ENCODE peak calls at places on chromosomes 7 and 10, in six cellular contexts. One of them, this sample, is unnamed.

GRCh38 chr10:12022580-12023257 is 19.9 kb downstream of the UPF2 start:
- DNase-seq in H9: no peak
- DNase-seq in neuronal stem cell: no peak
- DNase-seq in IMR-90: no peak
- DNase-seq in mesendoderm: no peak
- DNase-seq in mesenchymal stem cell: no peak
- DNase-seq in this sample: no peak

GRCh38 chr7:107560898-107561516 is 2.7 kb downstream of the COG5 start:
- DNase-seq in mesendoderm: no peak
- DNase-seq in IMR-90: no peak
- DNase-seq in H9: no peak
- DNase-seq in mesenchymal stem cell: no peak
- DNase-seq in neuronal stem cell: no peak
- DNase-seq in this sample: no peak

GRCh38 chr10:63885159-63885558 is 364.0 kb downstream of the REEP3 start:
- DNase-seq in mesendoderm: no peak
- DNase-seq in IMR-90: no peak
- DNase-seq in neuronal stem cell: no peak
- DNase-seq in mesenchymal stem cell: no peak
- DNase-seq in H9: no peak
- DNase-seq in this sample: no peak

GRCh38 chr10:110420401-110421193 is 77.1 kb upstream of the DUSP5 start:
- DNase-seq in mesendoderm: no peak
- DNase-seq in neuronal stem cell: no peak
- DNase-seq in IMR-90: peak; percentile 61
- DNase-seq in mesenchymal stem cell: peak; percentile 65
- DNase-seq in H9: no peak
- DNase-seq in this sample: no peak

GRCh38 chr7:20834656-20835055 is 48.0 kb upstream of the SP8 start:
- DNase-seq in H9: no peak
- DNase-seq in IMR-90: no peak
- DNase-seq in mesenchymal stem cell: no peak
- DNase-seq in mesendoderm: peak; percentile 7
- DNase-seq in neuronal stem cell: no peak
- DNase-seq in this sample: no peak

GRCh38 chr7:70405241-70405640 is 726.7 kb upstream of the GALNT17 start:
- DNase-seq in mesendoderm: no peak
- DNase-seq in neuronal stem cell: no peak
- DNase-seq in IMR-90: no peak
- DNase-seq in H9: no peak
- DNase-seq in mesenchymal stem cell: no peak
- DNase-seq in this sample: no peak

GRCh38 chr7:22589641-22590141 is 89.7 kb upstream of the STEAP1B start:
- DNase-seq in neuronal stem cell: peak; percentile 14
- DNase-seq in IMR-90: peak; percentile 81
- DNase-seq in mesenchymal stem cell: peak; percentile 35
- DNase-seq in H9: no peak
- DNase-seq in mesendoderm: no peak
- DNase-seq in this sample: no peak

GRCh38 chr10:125448596-125448995 is 234.4 kb downstream of the TEX36 start:
- DNase-seq in mesenchymal stem cell: no peak
- DNase-seq in neuronal stem cell: peak; percentile 20
- DNase-seq in mesendoderm: peak; percentile 71
- DNase-seq in IMR-90: peak; percentile 4
- DNase-seq in H9: peak; percentile 79
- DNase-seq in this sample: peak; percentile 35

GRCh38 chr7:2698581-2699288 is 10.7 kb downstream of the AMZ1 start:
- DNase-seq in H9: no peak
- DNase-seq in mesendoderm: no peak
- DNase-seq in neuronal stem cell: no peak
- DNase-seq in IMR-90: no peak
- DNase-seq in mesenchymal stem cell: no peak
- DNase-seq in this sample: no peak

GRCh38 chr7:121366852-121367431 is 29.2 kb downstream of the FAM3C start:
- DNase-seq in H9: no peak
- DNase-seq in IMR-90: peak; percentile 48
- DNase-seq in neuronal stem cell: peak; percentile 6
- DNase-seq in mesenchymal stem cell: peak; percentile 48
- DNase-seq in mesendoderm: peak; percentile 23
- DNase-seq in this sample: peak; percentile 63

GRCh38 chr7:18420758-18421157 is 74.8 kb upstream of the HDAC9 start:
- DNase-seq in H9: no peak
- DNase-seq in mesendoderm: no peak
- DNase-seq in mesenchymal stem cell: peak; percentile 51
- DNase-seq in neuronal stem cell: no peak
- DNase-seq in IMR-90: peak; percentile 46
- DNase-seq in this sample: peak; percentile 32

GRCh38 chr10:128853537-128853936 is 613.5 kb upstream of the MGMT start:
- DNase-seq in neuronal stem cell: no peak
- DNase-seq in H9: no peak
- DNase-seq in IMR-90: no peak
- DNase-seq in mesenchymal stem cell: no peak
- DNase-seq in mesendoderm: no peak
- DNase-seq in this sample: no peak

GRCh38 chr10:89032141-89032814 is 41.7 kb downstream of the FAS start:
- DNase-seq in mesenchymal stem cell: peak; percentile 69
- DNase-seq in IMR-90: peak; percentile 91
- DNase-seq in mesendoderm: peak; percentile 42
- DNase-seq in neuronal stem cell: no peak
- DNase-seq in H9: peak; percentile 41
- DNase-seq in this sample: peak; percentile 13

GRCh38 chr7:4267326-4268039 is 414.6 kb upstream of the FOXK1 start:
- DNase-seq in IMR-90: no peak
- DNase-seq in H9: no peak
- DNase-seq in neuronal stem cell: no peak
- DNase-seq in mesendoderm: no peak
- DNase-seq in mesenchymal stem cell: no peak
- DNase-seq in this sample: no peak

GRCh38 chr7:159070422-159071148 is 74.1 kb downstream of the VIPR2 start:
- DNase-seq in mesendoderm: no peak
- DNase-seq in H9: peak; percentile 7
- DNase-seq in neuronal stem cell: no peak
- DNase-seq in mesenchymal stem cell: no peak
- DNase-seq in IMR-90: no peak
- DNase-seq in this sample: no peak

GRCh38 chr7:24587853-24588252 is 14.6 kb downstream of the PALS2 start:
- DNase-seq in mesendoderm: peak; percentile 85
- DNase-seq in neuronal stem cell: peak; percentile 40
- DNase-seq in H9: peak; percentile 61
- DNase-seq in mesenchymal stem cell: peak; percentile 28
- DNase-seq in IMR-90: no peak
- DNase-seq in this sample: peak; percentile 50

GRCh38 chr7:134421998-134422397 is 36.9 kb downstream of the AKR1B1 start:
- DNase-seq in neuronal stem cell: no peak
- DNase-seq in mesendoderm: peak; percentile 14
- DNase-seq in H9: no peak
- DNase-seq in IMR-90: no peak
- DNase-seq in mesenchymal stem cell: no peak
- DNase-seq in this sample: no peak

GRCh38 chr7:34313289-34313688 is 344.7 kb upstream of the NPSR1 start:
- DNase-seq in mesendoderm: no peak
- DNase-seq in mesenchymal stem cell: no peak
- DNase-seq in H9: no peak
- DNase-seq in IMR-90: peak; percentile 34
- DNase-seq in neuronal stem cell: no peak
- DNase-seq in this sample: no peak

GRCh38 chr10:50605280-50606270 is 18.2 kb downstream of the SGMS1 start:
- DNase-seq in IMR-90: peak; percentile 98
- DNase-seq in mesenchymal stem cell: peak; percentile 76
- DNase-seq in H9: no peak
- DNase-seq in neuronal stem cell: no peak
- DNase-seq in mesendoderm: no peak
- DNase-seq in this sample: peak; percentile 78

GRCh38 chr10:44070282-44070681 is 314.6 kb downstream of the CXCL12 start:
- DNase-seq in H9: no peak
- DNase-seq in IMR-90: no peak
- DNase-seq in mesenchymal stem cell: no peak
- DNase-seq in mesendoderm: no peak
- DNase-seq in neuronal stem cell: no peak
- DNase-seq in this sample: no peak

GRCh38 chr10:84256510-84257342 is 11.9 kb downstream of the RGR start:
- DNase-seq in mesenchymal stem cell: no peak
- DNase-seq in mesendoderm: peak; percentile 75
- DNase-seq in neuronal stem cell: peak; percentile 52
- DNase-seq in IMR-90: peak; percentile 51
- DNase-seq in H9: peak; percentile 82
- DNase-seq in this sample: no peak

DNA sequence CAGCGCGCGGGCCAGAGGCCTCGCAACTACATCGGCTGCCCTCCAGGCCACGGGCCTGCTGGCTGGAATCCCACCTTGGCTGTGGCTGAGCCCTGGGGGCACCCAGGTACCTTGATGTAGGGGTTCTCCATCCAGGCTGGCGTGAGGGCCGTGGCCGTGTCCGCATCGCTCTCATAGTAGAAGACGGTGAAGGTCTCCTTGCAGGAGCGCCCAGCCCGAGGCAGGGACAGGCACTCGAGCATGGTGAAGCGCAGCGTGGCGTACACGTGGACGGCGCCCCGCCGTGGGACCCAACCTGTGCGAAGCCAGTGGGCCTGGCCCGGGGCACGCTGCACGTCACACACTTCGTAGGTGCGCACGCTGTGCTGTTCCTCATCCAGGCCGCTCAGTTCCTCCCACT is 3.8 kb downstream of the EPHB4 start:
- DNase-seq in neuronal stem cell: no peak
- DNase-seq in IMR-90: no peak
- DNase-seq in mesenchymal stem cell: no peak
- DNase-seq in mesendoderm: no peak
- DNase-seq in H9: no peak
- DNase-seq in this sample: no peak
- H2BK5ac ChIP-seq in neuronal stem cell: no peak overlapping the region
- H2BK5ac ChIP-seq in IMR-90: no peak overlapping the region
- H2BK5ac ChIP-seq in mesenchymal stem cell: no peak overlapping the region
- H2BK5ac ChIP-seq in mesendoderm: no peak overlapping the region
- H2BK5ac ChIP-seq in H9: no peak overlapping the region
- H2BK5ac ChIP-seq in this sample: no peak overlapping the region

DNA sequence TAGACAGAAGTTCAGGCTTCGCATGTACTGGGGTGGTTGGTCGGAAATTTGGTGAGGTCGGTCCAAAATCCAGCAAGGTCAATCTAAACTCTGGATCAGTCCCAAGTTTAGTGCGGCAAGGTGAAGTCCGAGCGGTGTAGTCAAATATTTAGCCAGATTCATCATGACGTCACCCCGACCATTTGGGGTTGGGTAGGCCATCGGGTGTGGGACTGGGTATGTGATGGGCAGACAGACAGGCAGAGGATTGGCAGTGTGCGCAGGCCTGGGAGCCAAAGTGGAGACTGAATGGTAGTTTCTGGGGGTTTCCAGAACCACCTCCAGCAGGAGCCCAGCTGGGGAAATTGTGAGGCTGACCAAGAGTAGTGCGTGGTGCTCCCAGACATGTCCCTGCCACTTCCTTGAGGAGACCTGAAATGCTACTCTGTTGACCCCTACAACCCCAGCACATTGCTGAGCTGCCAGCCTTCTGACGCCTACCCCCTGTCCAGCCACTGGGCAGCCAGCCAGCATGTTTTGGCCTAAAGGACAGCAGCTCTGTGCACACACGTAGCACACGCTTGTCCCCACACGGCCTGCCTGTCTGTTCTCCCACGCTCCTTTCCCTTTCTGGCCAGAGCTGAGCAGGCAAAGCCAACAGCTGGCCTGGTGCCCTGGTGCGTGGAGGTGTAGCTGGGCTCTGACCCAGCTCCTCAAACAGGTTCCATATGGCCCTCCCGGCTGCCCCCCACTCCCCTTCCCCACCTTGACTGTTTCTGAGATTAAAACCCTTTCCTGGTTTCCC is 55.9 kb downstream of the FAM241B start:
- DNase-seq in mesenchymal stem cell: no peak
- DNase-seq in mesendoderm: no peak
- DNase-seq in neuronal stem cell: no peak
- DNase-seq in IMR-90: peak; percentile 20
- DNase-seq in H9: no peak
- DNase-seq in this sample: peak; percentile 42
- H2BK5ac ChIP-seq in mesenchymal stem cell: no peak overlapping the region
- H2BK5ac ChIP-seq in mesendoderm: no peak overlapping the region
- H2BK5ac ChIP-seq in neuronal stem cell: no peak overlapping the region
- H2BK5ac ChIP-seq in IMR-90: no peak overlapping the region
- H2BK5ac ChIP-seq in H9: no peak overlapping the region
- H2BK5ac ChIP-seq in this sample: no peak overlapping the region

GRCh38 chr10:1194161-1194560 is 138.0 kb downstream of the WDR37 start:
- DNase-seq in mesendoderm: no peak
- DNase-seq in IMR-90: no peak
- DNase-seq in H9: no peak
- DNase-seq in neuronal stem cell: no peak
- DNase-seq in mesenchymal stem cell: no peak
- DNase-seq in this sample: no peak

GRCh38 chr10:1197384-1197783 is 141.2 kb downstream of the WDR37 start:
- DNase-seq in neuronal stem cell: no peak
- DNase-seq in H9: no peak
- DNase-seq in IMR-90: no peak
- DNase-seq in mesendoderm: no peak
- DNase-seq in mesenchymal stem cell: no peak
- DNase-seq in this sample: no peak

GRCh38 chr10:1196656-1197055 is 140.5 kb downstream of the WDR37 start:
- DNase-seq in mesenchymal stem cell: no peak
- DNase-seq in neuronal stem cell: no peak
- DNase-seq in IMR-90: no peak
- DNase-seq in mesendoderm: no peak
- DNase-seq in H9: no peak
- DNase-seq in this sample: no peak

GRCh38 chr10:1193561-1193960 is 137.4 kb downstream of the WDR37 start:
- DNase-seq in mesenchymal stem cell: no peak
- DNase-seq in IMR-90: no peak
- DNase-seq in H9: no peak
- DNase-seq in mesendoderm: no peak
- DNase-seq in neuronal stem cell: no peak
- DNase-seq in this sample: no peak

DNA sequence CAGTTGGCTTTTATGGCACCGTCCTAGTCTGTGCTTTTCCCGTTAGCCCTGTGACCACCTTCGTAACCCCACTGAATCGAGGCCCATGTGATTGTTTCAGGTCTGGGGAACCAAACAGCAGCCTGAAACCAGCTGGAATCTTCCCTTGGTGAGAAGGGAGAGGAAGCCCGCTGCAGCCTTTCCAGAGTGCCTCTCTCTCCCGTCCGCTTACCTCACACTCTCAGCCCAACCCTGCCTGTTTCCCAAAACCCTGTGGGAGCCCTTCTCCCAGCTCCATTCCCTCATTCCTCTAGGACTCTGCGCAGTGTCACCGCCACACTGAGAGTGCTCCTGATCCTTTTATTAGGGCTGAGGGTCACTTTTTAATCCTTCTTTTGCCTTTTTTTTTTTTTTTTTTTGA is 139.6 kb downstream of the WDR37 start:
- DNase-seq in IMR-90: no peak
- DNase-seq in mesenchymal stem cell: no peak
- DNase-seq in H9: peak; percentile 50
- DNase-seq in neuronal stem cell: no peak
- DNase-seq in mesendoderm: peak; percentile 65
- DNase-seq in this sample: no peak
- H2BK5ac ChIP-seq in IMR-90: no peak overlapping the region
- H2BK5ac ChIP-seq in mesenchymal stem cell: no peak overlapping the region
- H2BK5ac ChIP-seq in H9: no peak overlapping the region
- H2BK5ac ChIP-seq in neuronal stem cell: no peak overlapping the region
- H2BK5ac ChIP-seq in mesendoderm: no peak overlapping the region
- H2BK5ac ChIP-seq in this sample: no peak overlapping the region

DNA sequence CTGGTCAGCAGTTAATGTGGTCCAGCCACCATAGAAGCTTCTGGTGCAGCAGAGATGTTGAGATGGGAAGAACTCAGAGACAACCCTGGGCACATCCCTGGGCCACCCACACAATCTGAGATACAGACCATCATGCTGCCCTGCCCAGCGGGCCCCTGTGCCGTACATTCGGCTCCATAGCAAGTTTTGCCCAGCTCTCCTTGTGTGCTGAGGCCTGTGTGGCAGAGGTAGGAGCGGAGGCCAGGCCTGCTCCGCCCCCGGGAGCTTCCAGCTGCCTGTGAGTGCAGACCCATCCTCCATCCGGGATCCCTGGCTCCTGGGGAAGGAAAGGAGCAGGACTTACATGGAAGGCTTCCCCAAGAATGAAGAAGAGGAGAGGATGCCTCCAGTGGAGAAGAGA is 140.3 kb downstream of the NEURL1 start:
- DNase-seq in mesenchymal stem cell: no peak
- DNase-seq in IMR-90: no peak
- DNase-seq in mesendoderm: no peak
- DNase-seq in H9: no peak
- DNase-seq in neuronal stem cell: no peak
- DNase-seq in this sample: no peak
- H2BK5ac ChIP-seq in mesenchymal stem cell: no peak overlapping the region
- H2BK5ac ChIP-seq in IMR-90: no peak overlapping the region
- H2BK5ac ChIP-seq in mesendoderm: no peak overlapping the region
- H2BK5ac ChIP-seq in H9: no peak overlapping the region
- H2BK5ac ChIP-seq in neuronal stem cell: no peak overlapping the region
- H2BK5ac ChIP-seq in this sample: no peak overlapping the region

This sample was measured in trophoblast cell.